ENCODE peak calls at places on chromosomes 4 and X, in seven cellular contexts. Z, N, R, U, X, S and O are unnamed samples.
A peak's percentile ranks its signal among the peaks of the same experiment; 100 is the strongest.

GRCh38 chr4:21697583-21697982 is 251.0 kb downstream of the KCNIP4 start:
- DNase-seq in Z (peak; percentile 17), N (peak; percentile 18), R (no peak), U (peak; percentile 11), X (no peak), S (no peak), O (no peak)

GRCh38 chr4:33086351-33086900 is 2366.3 kb downstream of the PCDH7 start:
- DNase-seq in Z (peak; percentile 37), N (no peak), R (peak; percentile 43), U (no peak), X (no peak), S (no peak), O (no peak)

GRCh38 chr4:37599092-37599800 is 86.9 kb downstream of the RELL1 start:
- DNase-seq in Z (no peak), N (no peak), R (no peak), U (no peak), X (no peak), S (no peak), O (no peak)

GRCh38 chrX:102892103-102892502 is 45.0 kb upstream of the RAB40AL start:
- DNase-seq in Z (peak; percentile 8), N (peak; percentile 59), R (no peak), U (no peak), X (no peak), S (no peak), O (no peak)

GRCh38 chr4:120555058-120555457 is 367.5 kb downstream of the PRDM5 start:
- DNase-seq in Z (no peak), N (no peak), R (no peak), U (no peak), X (no peak), S (no peak), O (no peak)

GRCh38 chr4:20493761-20494353 is 206.4 kb upstream of the PACRGL start:
- DNase-seq in Z (peak; percentile 23), N (peak; percentile 49), R (peak; percentile 21), U (no peak), X (no peak), S (no peak), O (no peak)

GRCh38 chr4:685681-686218 is 3.2 kb downstream of the SLC49A3 start:
- DNase-seq in Z (no peak), N (no peak), R (no peak), U (no peak), X (no peak), S (peak; percentile 56), O (no peak)

GRCh38 chrX:1027133-1027532 is 185.3 kb downstream of the CRLF2 start:
- DNase-seq in Z (no peak), N (no peak), R (no peak), U (no peak), X (no peak), S (no peak), O (no peak)

GRCh38 chr4:40311811-40312346 is 23.3 kb upstream of the CHRNA9 start:
- DNase-seq in Z (no peak), N (no peak), R (no peak), U (no peak), X (no peak), S (no peak), O (no peak)

GRCh38 chr4:184309241-184310170 is 91.8 kb upstream of the ENPP6 start:
- DNase-seq in Z (no peak), N (no peak), R (no peak), U (no peak), X (no peak), S (no peak), O (no peak)

GRCh38 chrX:17860811-17861495 is at the start of gene RAI2:
- DNase-seq in Z (no peak), N (no peak), R (no peak), U (peak; percentile 60), X (peak; percentile 3), S (peak; percentile 54), O (no peak)

GRCh38 chr4:7594013-7594412 is 159.3 kb upstream of the PSAPL1 start:
- DNase-seq in Z (no peak), N (no peak), R (no peak), U (no peak), X (no peak), S (no peak), O (no peak)

GRCh38 chrX:118261136-118261535 is 84.8 kb upstream of the WDR44 start:
- DNase-seq in Z (no peak), N (no peak), R (no peak), U (no peak), X (no peak), S (no peak), O (no peak)

GRCh38 chr4:121421594-121421993 is 40.8 kb upstream of the QRFPR start:
- DNase-seq in Z (peak; percentile 12), N (peak; percentile 40), R (no peak), U (no peak), X (no peak), S (no peak), O (no peak)

GRCh38 chr4:88158360-88159136 is at the start of gene ABCG2:
- DNase-seq in Z (peak; percentile 59), N (peak; percentile 37), R (no peak), U (peak; percentile 24), X (no peak), S (no peak), O (no peak)

GRCh38 chrX:125101971-125102750 is 217.5 kb upstream of the TEX13C start:
- DNase-seq in Z (no peak), N (no peak), R (no peak), U (no peak), X (no peak), S (no peak), O (no peak)

GRCh38 chrX:129823523-129823922 is 20.2 kb downstream of the ZDHHC9 start:
- DNase-seq in Z (no peak), N (no peak), R (no peak), U (no peak), X (no peak), S (no peak), O (no peak)

GRCh38 chrX:151789179-151789800 is 54.7 kb downstream of the CNGA2 start:
- DNase-seq in Z (peak; percentile 86), N (peak; percentile 80), R (peak; percentile 44), U (no peak), X (no peak), S (peak; percentile 77), O (no peak)

GRCh38 chr4:177229331-177229730 is 80.3 kb upstream of the NEIL3 start:
- DNase-seq in Z (peak; percentile 21), N (peak; percentile 36), R (no peak), U (no peak), X (no peak), S (no peak), O (no peak)

GRCh38 chr4:152398060-152398459 is 137.8 kb downstream of the FBXW7 start:
- DNase-seq in Z (peak; percentile 31), N (peak; percentile 41), R (no peak), U (no peak), X (no peak), S (no peak), O (no peak)

GRCh38 chr4:77095101-77095826 is 19.5 kb upstream of the CCNI start:
- DNase-seq in Z (peak; percentile 49), N (peak; percentile 73), R (no peak), U (peak; percentile 19), X (peak; percentile 39), S (peak; percentile 85), O (no peak)

GRCh38 chrX:68599256-68600152 is 48.0 kb upstream of the STARD8 start:
- DNase-seq in Z (peak; percentile 7), N (peak; percentile 21), R (no peak), U (no peak), X (no peak), S (no peak), O (no peak)

GRCh38 chr4:184851200-184851541 is 25.4 kb upstream of the ACSL1 start:
- DNase-seq in Z (peak; percentile 21), N (peak; percentile 62), R (no peak), U (no peak), X (no peak), S (no peak), O (no peak)

GRCh38 chr4:183987529-183987946 is 82.4 kb downstream of the STOX2 start:
- DNase-seq in Z (peak; percentile 77), N (peak; percentile 79), R (peak; percentile 16), U (peak; percentile 19), X (no peak), S (peak; percentile 86), O (peak; percentile 4)

GRCh38 chr4:56662782-56663468 is 18.2 kb downstream of the HOPX start:
- DNase-seq in Z (no peak), N (no peak), R (no peak), U (no peak), X (no peak), S (no peak), O (no peak)

GRCh38 chr4:2948895-2949781 is 14.1 kb downstream of the NOP14 start:
- DNase-seq in Z (peak; percentile 30), N (peak; percentile 43), R (no peak), U (no peak), X (no peak), S (peak; percentile 60), O (no peak)

GRCh38 chrX:99901091-99901490 is 509.0 kb downstream of the PCDH19 start:
- DNase-seq in Z (no peak), N (no peak), R (no peak), U (no peak), X (no peak), S (no peak), O (no peak)

GRCh38 chr4:146511381-146511780 is 10.4 kb downstream of the SLC10A7 start:
- DNase-seq in Z (no peak), N (no peak), R (no peak), U (no peak), X (no peak), S (no peak), O (no peak)

GRCh38 chr4:169993531-169993930 is 32.7 kb downstream of the MFAP3L start:
- DNase-seq in Z (no peak), N (no peak), R (no peak), U (no peak), X (no peak), S (no peak), O (no peak)

GRCh38 chr4:150569384-150569987 is 12.5 kb upstream of the MAB21L2 start:
- DNase-seq in Z (peak; percentile 83), N (peak; percentile 82), R (no peak), U (no peak), X (no peak), S (no peak), O (no peak)

GRCh38 chrX:70444326-70445196 is at the start of gene DLG3:
- DNase-seq in Z (peak; percentile 29), N (peak; percentile 46), R (no peak), U (no peak), X (no peak), S (no peak), O (no peak)

GRCh38 chrX:45850197-45850774 is 649.6 kb upstream of the DIPK2B start:
- DNase-seq in Z (no peak), N (peak; percentile 30), R (no peak), U (no peak), X (no peak), S (no peak), O (no peak)

GRCh38 chr4:7070729-7071511 is 3.1 kb upstream of the GRPEL1 start:
- DNase-seq in Z (peak; percentile 66), N (peak; percentile 73), R (no peak), U (peak; percentile 91), X (peak; percentile 87), S (peak; percentile 89), O (no peak)

GRCh38 chr4:31290836-31291235 is 570.7 kb downstream of the PCDH7 start:
- DNase-seq in Z (no peak), N (no peak), R (no peak), U (no peak), X (no peak), S (no peak), O (no peak)

GRCh38 chr4:56768772-56769171 is 52.7 kb downstream of the SPINK2 start:
- DNase-seq in Z (no peak), N (no peak), R (no peak), U (no peak), X (no peak), S (no peak), O (no peak)

GRCh38 chrX:95893632-95894031 is 791.0 kb upstream of the DIAPH2 start:
- DNase-seq in Z (peak; percentile 55), N (peak; percentile 57), R (no peak), U (no peak), X (no peak), S (no peak), O (no peak)

GRCh38 chrX:101415180-101416130 is 7.4 kb downstream of the HNRNPH2 start:
- DNase-seq in Z (peak; percentile 89), N (peak; percentile 88), R (no peak), U (no peak), X (no peak), S (no peak), O (no peak)

GRCh38 chrX:101117701-101118100 is 19.7 kb downstream of the CENPI start:
- DNase-seq in Z (peak; percentile 49), N (peak; percentile 14), R (no peak), U (no peak), X (no peak), S (no peak), O (no peak)